ENCODE peak calls at places on chromosomes 12 and 14, in ten cellular contexts. K, U, A, R, O, E, I, W, F and T are unnamed samples.

GRCh38 chr12:108273217-108273616 is 65.9 kb downstream of the CMKLR1 start:
- DNase-seq in E (no peak), U (no peak), W (no peak), K (no peak), O (no peak), A (no peak), I (no peak), F (no peak), R (no peak), T (no peak)

GRCh38 chr12:89073027-89073398 is 279.3 kb downstream of the DUSP6 start:
- DNase-seq in F (no peak), W (no peak), U (no peak), O (no peak), I (no peak), A (no peak), R (peak; percentile 53), K (no peak), E (no peak), T (peak; percentile 75)

GRCh38 chr12:131872154-131873046 is 22.0 kb upstream of the ULK1 start:
- DNase-seq in W (peak; percentile 85), I (no peak), F (peak; percentile 60), U (no peak), A (peak; percentile 73), O (no peak), K (no peak), R (peak; percentile 50), E (no peak), T (peak; percentile 90)

GRCh38 chr12:27094726-27095125 is 12.3 kb upstream of the C12orf71 start:
- DNase-seq in K (no peak), O (no peak), E (no peak), U (no peak), W (no peak), I (no peak), R (no peak), A (no peak), F (no peak), T (no peak)

GRCh38 chr12:120705618-120706017 is 4.6 kb upstream of the UNC119B start:
- DNase-seq in U (no peak), E (no peak), W (no peak), O (no peak), I (no peak), F (no peak), K (peak; percentile 83), R (no peak), A (no peak), T (no peak)

GRCh38 chr12:84585996-84586395 is 326.6 kb downstream of the SLC6A15 start:
- DNase-seq in O (no peak), I (no peak), R (no peak), W (no peak), E (no peak), K (no peak), A (no peak), F (no peak), U (no peak), T (no peak)

GRCh38 chr12:71947645-71948105 is 9.0 kb downstream of the TPH2 start:
- DNase-seq in F (peak; percentile 37), R (peak; percentile 18), O (no peak), A (no peak), U (no peak), W (no peak), K (no peak), E (no peak), I (no peak), T (peak; percentile 69)

GRCh38 chr12:123075591-123076171 is 75.2 kb downstream of the PITPNM2 start:
- DNase-seq in I (no peak), A (no peak), E (peak; percentile 63), O (no peak), K (peak; percentile 46), F (no peak), R (no peak), W (no peak), U (peak; percentile 62), T (no peak)

GRCh38 chr14:21107360-21107781 is 6.5 kb downstream of the TMEM253 start:
- DNase-seq in R (peak; percentile 42), I (no peak), W (peak; percentile 73), E (no peak), A (no peak), U (no peak), F (no peak), O (no peak), K (no peak), T (no peak)

GRCh38 chr12:88952543-88952942 is 372.3 kb upstream of the KITLG start:
- DNase-seq in A (no peak), U (no peak), O (no peak), I (no peak), F (no peak), R (peak; percentile 55), K (peak; percentile 54), W (peak; percentile 46), E (no peak), T (peak; percentile 66)

GRCh38 chr12:120640840-120641833 is 711 bp downstream of the CABP1 start:
- DNase-seq in K (peak; percentile 66), A (peak; percentile 85), F (peak; percentile 82), E (peak; percentile 26), U (peak; percentile 26), R (peak; percentile 51), I (no peak), O (peak; percentile 43), W (peak; percentile 56), T (peak; percentile 76)

GRCh38 chr12:54840293-54840692 is 14.0 kb upstream of the MUCL1 start:
- DNase-seq in A (no peak), U (no peak), I (no peak), R (no peak), W (no peak), O (no peak), F (no peak), E (no peak), K (no peak), T (no peak)

GRCh38 chr12:110366474-110367208 is 36.9 kb downstream of the ANAPC7 start:
- DNase-seq in E (no peak), I (no peak), U (no peak), W (no peak), O (no peak), F (no peak), A (no peak), K (no peak), R (no peak), T (no peak)

GRCh38 chr12:54417712-54418440 is 1.2 kb downstream of the ITGA5 start:
- DNase-seq in I (no peak), U (no peak), O (no peak), W (no peak), F (no peak), R (no peak), K (no peak), A (peak; percentile 78), E (no peak), T (no peak)

GRCh38 chr12:109987615-109988014 is 8.6 kb downstream of the GIT2 start:
- DNase-seq in E (no peak), U (no peak), W (no peak), R (no peak), A (no peak), F (no peak), O (no peak), K (no peak), I (no peak), T (no peak)

GRCh38 chr12:31250179-31250578 is 75.8 kb downstream of the SINHCAF start:
- DNase-seq in W (no peak), O (no peak), A (no peak), R (no peak), E (no peak), K (no peak), F (no peak), I (no peak), U (no peak), T (no peak)
- TF ChIP-seq CTCF in W (no peak), O (no peak), A (no peak), R (no peak), E (no peak), K (no peak), F (peak; percentile 1), I (no peak), U (no peak), T (no peak)

GRCh38 chr12:6868211-6869048 is 1.1 kb downstream of the TPI1 start:
- DNase-seq in F (no peak), I (no peak), O (no peak), K (no peak), R (no peak), W (no peak), U (no peak), E (no peak), A (peak; percentile 46), T (no peak)
- TF ChIP-seq CTCF in F (no peak), I (no peak), O (no peak), K (no peak), R (peak; percentile 21), W (no peak), U (no peak), E (no peak), A (no peak), T (no peak)

DNA sequence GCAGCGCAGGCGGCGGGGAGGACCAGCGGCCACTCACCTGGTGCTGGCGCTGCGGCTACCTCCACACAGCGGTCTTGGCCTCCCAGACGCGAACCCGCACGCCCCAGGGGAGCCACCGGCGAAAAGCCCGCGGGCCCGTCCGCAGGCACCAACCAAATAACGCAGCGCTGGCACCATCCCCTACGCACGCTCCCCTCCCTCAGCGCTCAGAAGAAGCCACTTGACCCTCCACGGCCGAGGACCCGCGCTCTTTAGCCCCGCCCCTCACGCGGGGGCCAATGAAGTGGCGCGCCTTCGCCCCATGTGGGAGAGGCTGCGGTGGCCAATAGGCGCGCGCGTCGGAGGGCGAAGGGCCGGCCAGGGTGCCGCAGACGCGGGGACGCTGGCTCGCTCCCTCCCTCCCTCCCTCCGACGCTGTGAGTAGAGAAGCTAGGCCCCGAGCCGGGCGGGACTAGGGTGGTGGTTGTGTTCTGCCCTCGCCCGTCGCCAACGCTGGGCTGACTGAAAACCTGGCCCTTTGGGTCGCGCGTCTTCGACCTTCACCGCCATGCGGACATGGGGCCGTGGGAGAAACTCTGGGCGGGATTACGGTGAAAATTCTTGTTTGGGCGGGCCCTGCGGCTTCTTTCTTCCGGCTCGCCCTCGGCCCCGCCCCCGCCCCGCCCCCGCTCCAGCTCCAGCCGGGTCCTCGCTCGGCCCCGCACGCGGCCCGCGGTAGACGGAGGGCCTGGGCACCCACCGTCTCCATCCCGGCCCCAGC is at the start of the genes DMAC2L and L2HGDH:
- DNase-seq in U (peak; percentile 83), I (peak; percentile 72), O (peak; percentile 93), R (peak; percentile 91), W (peak; percentile 95), K (peak; percentile 94), F (peak; percentile 96), E (peak; percentile 84), A (peak; percentile 98), T (peak; percentile 95)
- TF ChIP-seq CTCF in U (no peak), I (no peak), O (no peak), R (no peak), W (no peak), K (no peak), F (no peak), E (no peak), A (no peak), T (peak; percentile 46)

GRCh38 chr12:53265783-53266182 is 2.3 kb upstream of the ESPL1 start:
- DNase-seq in A (no peak), K (no peak), F (no peak), R (no peak), O (no peak), E (no peak), W (no peak), U (no peak), I (no peak), T (no peak)
- TF ChIP-seq CTCF in A (no peak), K (no peak), F (no peak), R (no peak), O (no peak), E (no peak), W (no peak), U (no peak), I (no peak), T (no peak)

GRCh38 chr12:31861360-31861759 is 97.9 kb upstream of the RESF1 start:
- DNase-seq in U (no peak), F (no peak), R (no peak), W (no peak), E (no peak), K (no peak), I (no peak), O (no peak), A (no peak), T (no peak)
- TF ChIP-seq CTCF in U (no peak), F (no peak), R (no peak), W (no peak), E (no peak), K (no peak), I (no peak), O (no peak), A (no peak), T (no peak)